ENCODE peak calls at places on chromosomes 7 and 10, in five cellular contexts. One of them, this sample, is unnamed.

GRCh38 chr7:140604760-140605159 is 35.9 kb downstream of the DENND2A start:
- DNase-seq in stimulated activated CD4-positive, alpha-beta T cell treated with anti-CD3 and anti-CD28 coated beads, TNF-alpha, amount 100 ng/mL, for 4 hours: no peak
- DNase-seq in GM12891: no peak
- DNase-seq in central memory CD4-positive, alpha-beta T cell: no peak
- DNase-seq in lower leg skin: no peak
- DNase-seq in this sample: no peak

GRCh38 chr7:29890251-29890650 is 83.9 kb downstream of the WIPF3 start:
- DNase-seq in stimulated activated CD4-positive, alpha-beta T cell treated with anti-CD3 and anti-CD28 coated beads, TNF-alpha, amount 100 ng/mL, for 4 hours: no peak
- DNase-seq in GM12891: no peak
- DNase-seq in central memory CD4-positive, alpha-beta T cell: no peak
- DNase-seq in lower leg skin: no peak
- DNase-seq in this sample: no peak

GRCh38 chr10:97684866-97685394 is 2.1 kb downstream of the AVPI1 start:
- DNase-seq in stimulated activated CD4-positive, alpha-beta T cell treated with anti-CD3 and anti-CD28 coated beads, TNF-alpha, amount 100 ng/mL, for 4 hours: no peak
- DNase-seq in GM12891: no peak
- DNase-seq in central memory CD4-positive, alpha-beta T cell: no peak
- DNase-seq in lower leg skin: no peak
- DNase-seq in this sample: no peak

GRCh38 chr7:84111842-84112241 is 82.7 kb downstream of the SEMA3A start:
- DNase-seq in stimulated activated CD4-positive, alpha-beta T cell treated with anti-CD3 and anti-CD28 coated beads, TNF-alpha, amount 100 ng/mL, for 4 hours: no peak
- DNase-seq in GM12891: no peak
- DNase-seq in central memory CD4-positive, alpha-beta T cell: no peak
- DNase-seq in lower leg skin: no peak
- DNase-seq in this sample: no peak

GRCh38 chr7:44962483-44963251 is 16.1 kb downstream of the MYO1G start:
- DNase-seq in stimulated activated CD4-positive, alpha-beta T cell treated with anti-CD3 and anti-CD28 coated beads, TNF-alpha, amount 100 ng/mL, for 4 hours: no peak
- DNase-seq in GM12891: no peak
- DNase-seq in central memory CD4-positive, alpha-beta T cell: no peak
- DNase-seq in lower leg skin: no peak
- DNase-seq in this sample: no peak

GRCh38 chr10:131997366-131998049 is 15.8 kb upstream of the BNIP3 start:
- DNase-seq in stimulated activated CD4-positive, alpha-beta T cell treated with anti-CD3 and anti-CD28 coated beads, TNF-alpha, amount 100 ng/mL, for 4 hours: no peak
- DNase-seq in GM12891: no peak
- DNase-seq in central memory CD4-positive, alpha-beta T cell: no peak
- DNase-seq in lower leg skin: peak; percentile 88
- DNase-seq in this sample: peak; percentile 72

GRCh38 chr10:15751048-15751447 is 31.3 kb upstream of the ITGA8 start:
- DNase-seq in stimulated activated CD4-positive, alpha-beta T cell treated with anti-CD3 and anti-CD28 coated beads, TNF-alpha, amount 100 ng/mL, for 4 hours: no peak
- DNase-seq in GM12891: no peak
- DNase-seq in central memory CD4-positive, alpha-beta T cell: no peak
- DNase-seq in lower leg skin: no peak
- DNase-seq in this sample: no peak

GRCh38 chr10:126290232-126290631 is 98.0 kb downstream of the ADAM12 start:
- DNase-seq in stimulated activated CD4-positive, alpha-beta T cell treated with anti-CD3 and anti-CD28 coated beads, TNF-alpha, amount 100 ng/mL, for 4 hours: no peak
- DNase-seq in GM12891: no peak
- DNase-seq in central memory CD4-positive, alpha-beta T cell: no peak
- DNase-seq in lower leg skin: no peak
- DNase-seq in this sample: no peak

GRCh38 chr10:7561216-7561893 is 105.4 kb downstream of the ITIH5 start:
- DNase-seq in stimulated activated CD4-positive, alpha-beta T cell treated with anti-CD3 and anti-CD28 coated beads, TNF-alpha, amount 100 ng/mL, for 4 hours: no peak
- DNase-seq in GM12891: no peak
- DNase-seq in central memory CD4-positive, alpha-beta T cell: no peak
- DNase-seq in lower leg skin: no peak
- DNase-seq in this sample: peak; percentile 51

GRCh38 chr10:120750167-120750566 is 101.0 kb upstream of the WDR11 start:
- DNase-seq in stimulated activated CD4-positive, alpha-beta T cell treated with anti-CD3 and anti-CD28 coated beads, TNF-alpha, amount 100 ng/mL, for 4 hours: no peak
- DNase-seq in GM12891: no peak
- DNase-seq in central memory CD4-positive, alpha-beta T cell: no peak
- DNase-seq in lower leg skin: no peak
- DNase-seq in this sample: no peak

This sample was measured in tibial nerve.